ENCODE peak calls at places on chromosomes 6 and 20, in four cellular contexts. P, B, G and Q are unnamed samples. For H3K4me1, the result is how much of the 10 kb centered on the place peaks cover.

GRCh38 chr6:38542031-38542430 is 97.7 kb downstream of the BTBD9 start:
- DNase-seq in P (no peak), G (peak), B (peak), Q (no peak)

GRCh38 chr6:147561742-147562141 is 53.3 kb downstream of the SAMD5 start:
- DNase-seq in G (no peak), B (no peak), P (no peak), Q (no peak)

GRCh38 chr6:168452685-168453377 is 11.8 kb downstream of the SMOC2 start:
- DNase-seq in P (no peak), B (no peak), G (peak), Q (no peak)

GRCh38 chr6:17167327-17167979 is 65.6 kb downstream of the STMND1 start:
- DNase-seq in G (peak), B (peak), P (no peak), Q (no peak)

GRCh38 chr20:6588296-6588695 is 179.2 kb upstream of the BMP2 start:
- DNase-seq in B (peak), G (peak), P (no peak), Q (no peak)

GRCh38 chr6:155188707-155189496 is 74.9 kb upstream of the CLDN20 start:
- DNase-seq in P (peak), G (peak), B (peak), Q (peak)

GRCh38 chr20:35602851-35603495 is 12.7 kb upstream of the SPAG4 start:
- DNase-seq in G (no peak), B (no peak), P (no peak), Q (no peak)

GRCh38 chr6:128600397-128600951 is 80.1 kb upstream of the PTPRK start:
- DNase-seq in B (peak), P (no peak), G (peak), Q (no peak)

GRCh38 chr6:149483302-149483701 is 1.5 kb downstream of the ZC3H12D start:
- DNase-seq in B (no peak), P (no peak), G (no peak), Q (no peak)

GRCh38 chr20:46999821-47000465 is 105.3 kb downstream of the EYA2 start:
- DNase-seq in B (no peak), G (no peak), P (no peak), Q (no peak)

GRCh38 chr6:13908955-13909381 is 15.8 kb upstream of the RNF182 start:
- DNase-seq in G (peak), B (peak), P (peak), Q (peak)

GRCh38 chr6:52063584-52064400 is 23.6 kb downstream of the PKHD1 start:
- DNase-seq in G (peak), B (peak), P (no peak), Q (peak)

GRCh38 chr20:45358282-45359068 is 4.5 kb upstream of the SYS1 start:
- DNase-seq in B (peak), G (peak), P (peak), Q (no peak)

GRCh38 chr20:9949563-9949962 is 85.2 kb upstream of the ANKEF1 start:
- DNase-seq in B (no peak), G (peak), P (no peak), Q (no peak)

GRCh38 chr6:88380618-88381288 is 214.6 kb upstream of the CNR1 start:
- DNase-seq in G (no peak), P (no peak), B (no peak), Q (no peak)

DNA sequence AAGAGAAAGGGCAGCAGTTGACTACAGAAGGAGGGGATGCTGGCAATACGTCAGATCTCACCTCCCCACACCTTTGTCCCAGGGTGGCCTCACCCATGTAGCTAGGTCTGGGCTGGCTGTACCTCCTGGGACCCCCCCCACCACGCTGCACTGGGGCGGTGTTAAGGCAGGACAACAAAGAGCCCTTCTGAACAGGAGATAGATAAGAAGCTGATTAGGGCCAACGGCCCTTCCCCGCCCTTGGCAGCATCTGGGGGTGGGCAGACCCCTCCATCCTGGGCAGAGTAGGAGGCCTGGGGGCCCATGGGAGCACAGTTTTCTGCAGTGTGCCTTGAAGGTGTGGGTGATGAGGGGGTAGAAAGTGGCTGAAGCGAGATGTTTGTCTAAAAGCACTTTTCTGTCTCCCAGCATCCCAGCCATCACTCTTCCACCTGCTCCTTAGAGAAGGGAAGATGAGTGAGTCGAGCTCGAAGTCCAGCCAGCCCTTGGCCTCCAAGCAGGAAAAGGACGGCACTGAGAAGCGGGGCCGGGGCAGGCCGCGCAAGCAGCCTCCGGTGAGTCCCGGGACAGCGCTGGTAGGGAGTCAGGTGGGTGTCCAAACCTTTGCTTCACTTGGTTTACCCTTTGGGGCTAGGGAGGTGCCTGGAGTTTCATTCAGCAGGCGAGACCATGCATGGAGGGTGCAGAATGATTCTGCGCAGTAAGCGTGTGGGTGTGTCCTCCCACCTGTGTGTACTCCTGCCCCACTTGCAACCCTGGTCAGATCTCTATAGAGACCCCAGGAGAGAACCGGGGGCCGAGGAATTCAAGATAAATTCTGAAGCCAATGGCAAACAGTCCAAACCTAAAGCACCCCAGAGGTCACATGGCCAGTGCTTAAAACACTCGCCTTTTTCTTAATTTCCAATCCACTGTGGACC is 3.9 kb downstream of the HMGA1 start:
- DNase-seq in P (no peak), G (no peak), B (no peak), Q (no peak)
- H3K27ac ChIP-seq in P (no peak), G (no peak), B (no peak), Q (no peak)

GRCh38 chr6:100731411-100731810 is 149.7 kb downstream of the ASCC3 start:
- DNase-seq in P (no peak), G (no peak), B (no peak), Q (no peak)
- H3K4me1 ChIP-seq in P (under half), G (under half), B (under half), Q (under half)

GRCh38 chr20:4597215-4597614 is 124.5 kb upstream of the PRND start:
- DNase-seq in B (no peak), P (no peak), G (no peak), Q (no peak)

GRCh38 chr20:4592316-4593148 is 129.2 kb upstream of the PRND start:
- DNase-seq in P (no peak), G (peak), B (peak), Q (peak)

GRCh38 chr20:4593149-4593525 is 128.6 kb upstream of the PRND start:
- DNase-seq in B (no peak), G (no peak), P (no peak), Q (no peak)

DNA sequence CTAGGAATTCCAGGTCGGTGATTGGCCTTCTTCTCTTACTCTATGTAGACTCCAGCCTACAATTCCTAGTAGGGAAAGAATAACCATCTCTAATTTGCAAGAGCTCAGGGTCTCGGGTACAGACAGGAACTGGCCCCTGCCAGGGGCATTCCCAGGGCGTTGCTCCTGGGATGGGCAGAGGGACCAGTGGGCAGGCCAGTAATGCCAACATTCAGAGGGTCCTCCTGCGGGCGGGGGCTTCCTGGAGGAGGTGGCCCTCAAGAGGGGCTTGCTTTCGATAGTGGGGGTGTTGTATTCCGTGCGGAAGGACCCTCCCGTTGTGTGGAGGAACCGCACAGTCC is 129.8 kb upstream of the PRND start:
- DNase-seq in B (no peak), G (no peak), P (no peak), Q (no peak)
- H3K4me3 ChIP-seq in B (no peak), G (no peak), P (no peak), Q (peak)

DNA sequence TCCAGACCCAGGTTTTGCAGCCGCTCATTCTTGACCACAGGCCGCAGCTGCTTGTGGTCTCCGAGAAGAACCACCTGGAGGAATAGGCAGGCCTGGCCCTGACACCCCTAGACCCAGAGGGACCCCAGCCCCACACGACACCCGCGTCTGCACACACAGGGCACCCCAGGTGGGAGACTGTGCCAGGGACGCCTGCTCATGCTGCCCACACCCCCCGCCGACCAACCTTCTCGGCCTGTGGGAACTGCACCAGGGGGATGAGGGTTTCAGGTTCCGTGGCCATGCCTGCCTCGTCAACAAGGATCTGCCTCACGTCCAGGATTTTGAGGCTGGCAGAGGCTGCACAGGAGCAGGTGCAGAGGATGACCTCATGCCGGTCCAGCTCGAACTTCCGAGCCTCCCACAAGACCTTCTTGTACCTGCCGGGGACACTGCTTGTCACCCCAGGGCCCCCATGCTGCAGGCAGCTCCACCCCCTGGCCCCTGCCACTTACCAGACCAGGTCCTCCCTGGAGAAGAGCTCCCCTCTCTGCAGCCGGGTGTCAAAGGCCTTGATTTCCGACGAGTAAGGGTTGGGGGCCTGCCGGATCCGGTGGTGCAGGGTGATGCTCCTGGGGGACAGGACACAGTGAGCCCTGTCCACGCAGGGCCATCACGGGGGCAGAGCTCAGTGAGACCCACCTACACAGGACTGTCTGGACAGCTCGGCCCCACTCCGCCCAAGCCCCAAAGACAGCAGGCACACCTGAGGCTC is 7.1 kb downstream of the FNDC11 start:
- DNase-seq in G (no peak), B (no peak), P (no peak), Q (no peak)
- H3K27ac ChIP-seq in G (no peak), B (no peak), P (no peak), Q (no peak)

GRCh38 chr6:158640519-158640918 is 4.0 kb downstream of the DYNLT1 start:
- DNase-seq in P (no peak), G (no peak), B (no peak), Q (no peak)
- H3K4me1 ChIP-seq in P (under half), G (under half), B (under half), Q (half or more)

DNA sequence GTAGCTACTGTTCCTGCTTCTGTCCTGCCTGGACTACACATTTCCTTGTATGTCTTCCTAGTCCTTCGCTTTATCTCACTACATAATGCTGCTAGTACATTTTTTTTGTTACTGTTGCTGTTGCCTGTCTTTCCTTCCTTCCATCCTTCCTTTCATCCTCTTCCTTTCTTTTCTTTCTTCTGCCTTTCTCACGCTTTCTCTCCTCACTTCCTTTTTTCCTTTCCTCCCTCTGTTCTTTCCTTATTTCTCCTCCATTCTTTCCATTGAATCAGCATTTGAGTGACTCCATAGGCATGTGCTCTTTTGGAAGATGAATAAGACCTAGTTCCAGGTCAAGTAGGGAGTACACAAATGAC is 46.3 kb downstream of the MAP3K4 start:
- DNase-seq in B (no peak), G (no peak), P (no peak), Q (no peak)
- H3K4me3 ChIP-seq in B (no peak), G (no peak), P (no peak), Q (no peak)